ENCODE peak calls at places on chromosomes 5 and 9, in eight cellular contexts. N is IMR-90, F is stomach, D is gastrocnemius medialis, C is K562, O is HepG2, X is transverse colon, P is tibial nerve. S is an unnamed sample.

GRCh38 chr9:13596383-13596970 is 317.0 kb upstream of the MPDZ start:
- DNase-seq in N (no peak), F (no peak), D (no peak), C (no peak), O (no peak), X (no peak), P (no peak), S (no peak)

GRCh38 chr9:126637002-126637849 is 23.5 kb downstream of the LMX1B start:
- DNase-seq in N (no peak), F (no peak), D (no peak), C (no peak), O (no peak), X (no peak), P (no peak), S (no peak)

GRCh38 chr9:97704851-97705250 is 7.7 kb upstream of the XPA start:
- DNase-seq in N (peak; percentile 6), F (no peak), D (no peak), C (no peak), O (no peak), X (no peak), P (no peak), S (no peak)

GRCh38 chr5:62896121-62896893 is 317.7 kb downstream of the LRRC70 start:
- DNase-seq in N (no peak), F (no peak), D (no peak), C (no peak), O (no peak), X (no peak), P (no peak), S (no peak)

GRCh38 chr9:92659601-92660000 is 10.3 kb downstream of the IPPK start:
- DNase-seq in N (no peak), F (no peak), D (no peak), C (no peak), O (no peak), X (no peak), P (no peak), S (no peak)

GRCh38 chr5:132228241-132229035 is 785 bp upstream of the P4HA2 start:
- DNase-seq in N (no peak), F (no peak), D (no peak), C (no peak), O (no peak), X (peak; percentile 8), P (no peak), S (no peak)

GRCh38 chr9:36995927-36996471 is 38.1 kb downstream of the PAX5 start:
- DNase-seq in N (peak; percentile 53), F (peak; percentile 70), D (no peak), C (peak; percentile 64), O (peak; percentile 45), X (peak; percentile 66), P (no peak), S (no peak)

GRCh38 chr5:76688836-76689235 is 27.1 kb upstream of the F2R start:
- DNase-seq in N (peak; percentile 53), F (no peak), D (no peak), C (no peak), O (no peak), X (no peak), P (no peak), S (no peak)

GRCh38 chr5:74020488-74020887 is 394.5 kb downstream of the ARHGEF28 start:
- DNase-seq in N (no peak), F (no peak), D (no peak), C (no peak), O (no peak), X (no peak), P (no peak), S (no peak)

GRCh38 chr5:65808261-65808741 is 86.3 kb downstream of the NLN start:
- DNase-seq in N (peak; percentile 10), F (no peak), D (no peak), C (no peak), O (no peak), X (no peak), P (no peak), S (no peak)

GRCh38 chr9:73565833-73566465 is 414.3 kb downstream of the ANXA1 start:
- DNase-seq in N (no peak), F (no peak), D (no peak), C (peak; percentile 30), O (peak; percentile 46), X (no peak), P (no peak), S (no peak)

GRCh38 chr9:20236676-20237075 is 385.6 kb downstream of the MLLT3 start:
- DNase-seq in N (no peak), F (no peak), D (no peak), C (no peak), O (peak; percentile 32), X (no peak), P (no peak), S (no peak)

GRCh38 chr5:113527746-113528145 is 14.3 kb downstream of the YTHDC2 start:
- DNase-seq in N (peak; percentile 29), F (no peak), D (no peak), C (no peak), O (no peak), X (no peak), P (no peak), S (no peak)

GRCh38 chr5:147901555-147901954 is 4.8 kb downstream of the C5orf46 start:
- DNase-seq in N (peak; percentile 12), F (no peak), D (no peak), C (no peak), O (no peak), X (no peak), P (no peak), S (no peak)

GRCh38 chr5:154447074-154447725 is 1.4 kb downstream of the SAP30L start:
- DNase-seq in N (no peak), F (no peak), D (no peak), C (no peak), O (no peak), X (no peak), P (no peak), S (no peak)

GRCh38 chr5:143403607-143404415 is at the start of gene NR3C1:
- DNase-seq in N (peak; percentile 86), F (peak; percentile 88), D (peak; percentile 88), C (peak; percentile 89), O (peak; percentile 58), X (peak; percentile 88), P (peak; percentile 75), S (peak; percentile 94)
- TF ChIP-seq POLR2A in N (peak; percentile 55), F (no peak), D (peak; percentile 77), C (peak; percentile 40), O (peak; percentile 25), X (peak; percentile 56), P (no peak), S (peak; percentile 40)

GRCh38 chr5:58452566-58453258 is 7.2 kb downstream of the PLK2 start:
- DNase-seq in N (peak; percentile 42), F (no peak), D (no peak), C (no peak), O (no peak), X (no peak), P (no peak), S (no peak)

GRCh38 chr5:58453326-58453725 is 6.6 kb downstream of the PLK2 start:
- DNase-seq in N (no peak), F (no peak), D (no peak), C (no peak), O (no peak), X (no peak), P (no peak), S (no peak)

GRCh38 chr5:58455495-58455894 is 4.4 kb downstream of the PLK2 start:
- DNase-seq in N (no peak), F (no peak), D (no peak), C (no peak), O (no peak), X (no peak), P (no peak), S (no peak)

GRCh38 chr5:58455066-58455465 is 4.8 kb downstream of the PLK2 start:
- DNase-seq in N (peak; percentile 55), F (no peak), D (no peak), C (no peak), O (no peak), X (no peak), P (no peak), S (no peak)

GRCh38 chr5:58454025-58454424 is 5.9 kb downstream of the PLK2 start:
- DNase-seq in N (no peak), F (no peak), D (no peak), C (no peak), O (no peak), X (no peak), P (no peak), S (no peak)
- H3K4me3 ChIP-seq in N (no peak overlapping the region), F (no peak overlapping the region), D (no peak overlapping the region), C (no peak overlapping the region), O (no peak overlapping the region), X (no peak overlapping the region), P (no peak overlapping the region), S (no peak overlapping the region)

GRCh38 chr9:128887049-128887448 is 5.1 kb downstream of the LRRC8A start:
- DNase-seq in N (no peak), F (no peak), D (no peak), C (no peak), O (no peak), X (no peak), P (no peak), S (no peak)
- H3K27me3 ChIP-seq in N (no peaks in the 10 kb centered on the region), F (no peaks in the 10 kb centered on the region), D (no peaks in the 10 kb centered on the region), C (no peaks in the 10 kb centered on the region), O (no peaks in the 10 kb centered on the region), X (no peaks in the 10 kb centered on the region), P (no peaks in the 10 kb centered on the region), S (no peaks in the 10 kb centered on the region)

GRCh38 chr9:69034071-69034470 is 1.5 kb upstream of the FXN start:
- DNase-seq in N (no peak), F (no peak), D (no peak), C (no peak), O (no peak), X (no peak), P (no peak), S (no peak)

GRCh38 chr9:69036319-69036718 is 767 bp downstream of the FXN start:
- DNase-seq in N (peak; percentile 13), F (no peak), D (no peak), C (peak; percentile 45), O (peak; percentile 47), X (peak; percentile 13), P (no peak), S (no peak)

GRCh38 chr9:69036799-69037198 is 1.2 kb downstream of the FXN start:
- DNase-seq in N (no peak), F (no peak), D (no peak), C (no peak), O (peak; percentile 51), X (no peak), P (no peak), S (no peak)

GRCh38 chr9:69030851-69031645 is 4.5 kb upstream of the FXN start:
- DNase-seq in N (peak; percentile 48), F (no peak), D (no peak), C (no peak), O (no peak), X (no peak), P (no peak), S (no peak)

DNA sequence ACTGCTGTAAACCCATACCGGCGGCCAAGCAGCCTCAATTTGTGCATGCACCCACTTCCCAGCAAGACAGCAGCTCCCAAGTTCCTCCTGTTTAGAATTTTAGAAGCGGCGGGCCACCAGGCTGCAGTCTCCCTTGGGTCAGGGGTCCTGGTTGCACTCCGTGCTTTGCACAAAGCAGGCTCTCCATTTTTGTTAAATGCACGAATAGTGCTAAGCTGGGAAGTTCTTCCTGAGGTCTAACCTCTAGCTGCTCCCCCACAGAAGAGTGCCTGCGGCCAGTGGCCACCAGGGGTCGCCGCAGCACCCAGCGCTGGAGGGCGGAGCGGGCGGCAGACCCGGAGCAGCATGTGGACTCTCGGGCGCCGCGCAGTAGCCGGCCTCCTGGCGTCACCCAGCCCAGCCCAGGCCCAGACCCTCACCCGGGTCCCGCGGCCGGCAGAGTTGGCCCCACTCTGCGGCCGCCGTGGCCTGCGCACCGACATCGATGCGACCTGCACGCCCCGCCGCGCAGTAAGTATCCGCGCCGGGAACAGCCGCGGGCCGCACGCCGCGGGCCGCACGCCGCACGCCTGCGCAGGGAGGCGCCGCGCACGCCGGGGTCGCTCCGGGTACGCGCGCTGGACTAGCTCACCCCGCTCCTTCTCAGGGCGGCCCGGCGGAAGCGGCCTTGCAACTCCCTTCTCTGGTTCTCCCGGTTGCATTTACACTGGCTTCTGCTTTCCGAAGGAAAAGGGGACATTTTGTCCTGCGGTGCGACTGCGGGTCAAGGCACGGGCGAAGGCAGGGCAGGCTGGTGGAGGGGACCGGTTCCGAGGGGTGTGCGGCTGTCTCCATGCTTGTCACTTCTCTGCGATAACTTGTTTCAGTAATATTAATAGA is at the start of gene FXN:
- DNase-seq in N (peak; percentile 75), F (peak; percentile 85), D (peak; percentile 75), C (peak; percentile 84), O (peak; percentile 61), X (peak; percentile 88), P (peak; percentile 61), S (peak; percentile 94)
- TF ChIP-seq POLR2A in N (peak; percentile 62), F (no peak), D (peak; percentile 46), C (peak; percentile 67), O (peak; percentile 55), X (peak; percentile 28), P (peak; percentile 28), S (no peak)

S was measured in esophagus muscularis mucosa.